ENCODE peak calls at places on chromosomes 7 and 10, in eight cellular contexts. D, F, N, Z, Y, K, T and Q are unnamed samples.

GRCh38 chr7:121605297-121605640 is 209.2 kb upstream of the FAM3C start:
- DNase-seq in D (peak; percentile 9), F (peak; percentile 14), Z (no peak), K (no peak), N (peak; percentile 32), T (no peak), Y (no peak), Q (no peak)

GRCh38 chr10:121522841-121523240 is 75.4 kb downstream of the FGFR2 start:
- DNase-seq in F (no peak), Y (no peak), D (no peak), N (no peak), T (no peak), K (no peak), Z (no peak), Q (no peak)

GRCh38 chr10:26805567-26806245 is 55.1 kb downstream of the ABI1 start:
- DNase-seq in K (no peak), Y (no peak), T (no peak), Z (no peak), N (peak; percentile 43), F (peak; percentile 49), D (no peak), Q (no peak)

GRCh38 chr7:130695840-130696239 is 9.5 kb upstream of the TSGA13 start:
- DNase-seq in N (peak; percentile 56), Z (peak; percentile 58), F (peak; percentile 66), Y (no peak), T (peak; percentile 54), K (no peak), D (no peak), Q (no peak)

GRCh38 chr7:39709768-39710291 is 86.5 kb downstream of the RALA start:
- DNase-seq in D (no peak), F (peak; percentile 33), N (no peak), Y (no peak), T (no peak), K (no peak), Z (peak; percentile 21), Q (no peak)

GRCh38 chr10:73881221-73881919 is 7.0 kb upstream of the CAMK2G start:
- DNase-seq in K (no peak), Z (no peak), T (no peak), F (peak; percentile 65), N (no peak), D (no peak), Y (no peak), Q (no peak)

GRCh38 chr10:43377393-43377883 is 6.0 kb downstream of the FXYD4 start:
- DNase-seq in K (no peak), T (no peak), F (no peak), Y (no peak), Z (peak; percentile 86), D (no peak), N (no peak), Q (no peak)

GRCh38 chr7:2863461-2864066 is 19.5 kb upstream of the GNA12 start:
- DNase-seq in F (peak; percentile 99), K (peak; percentile 59), T (peak; percentile 92), N (no peak), Y (peak; percentile 42), Z (no peak), D (peak; percentile 65), Q (no peak)

GRCh38 chr7:48045205-48045765 is 9.9 kb downstream of the C7orf57 start:
- DNase-seq in N (no peak), T (no peak), D (no peak), Y (no peak), F (no peak), Z (no peak), K (no peak), Q (no peak)

GRCh38 chr7:155356323-155357105 is 58.8 kb downstream of the INSIG1 start:
- DNase-seq in T (peak; percentile 27), F (peak; percentile 52), K (no peak), N (no peak), Z (peak; percentile 67), D (no peak), Y (no peak), Q (no peak)

GRCh38 chr7:116782177-116782711 is 80.1 kb upstream of the CAPZA2 start:
- DNase-seq in N (no peak), D (peak; percentile 18), F (no peak), Y (no peak), Z (peak; percentile 59), K (no peak), T (no peak), Q (no peak)

GRCh38 chr10:110337906-110338305 is 33.2 kb upstream of the SMNDC1 start:
- DNase-seq in D (no peak), K (no peak), F (peak; percentile 62), T (no peak), N (no peak), Z (no peak), Y (no peak), Q (no peak)

GRCh38 chr10:30931094-30931493 is 100.6 kb downstream of the ZNF438 start:
- DNase-seq in D (no peak), N (no peak), F (no peak), Z (no peak), K (no peak), T (no peak), Y (no peak), Q (no peak)

GRCh38 chr7:140049339-140050024 is 13.3 kb downstream of the PARP12 start:
- DNase-seq in T (no peak), D (no peak), N (no peak), F (no peak), Z (no peak), K (no peak), Y (no peak), Q (no peak)

GRCh38 chr10:13949844-13950542 is 363.2 kb downstream of the PRPF18 start:
- DNase-seq in D (peak; percentile 95), Y (no peak), K (no peak), F (peak; percentile 90), Z (no peak), T (no peak), N (no peak), Q (no peak)

GRCh38 chr10:60291354-60291930 is 98.2 kb downstream of the ANK3 start:
- DNase-seq in T (no peak), Z (no peak), N (no peak), Y (no peak), K (no peak), F (no peak), D (no peak), Q (no peak)

GRCh38 chr7:42790196-42790595 is 121.7 kb downstream of the C7orf25 start:
- DNase-seq in N (no peak), D (no peak), T (no peak), Y (no peak), F (peak; percentile 43), Z (no peak), K (no peak), Q (no peak)

GRCh38 chr10:122374859-122375721 is 582 bp downstream of the PLEKHA1 start:
- DNase-seq in N (peak; percentile 85), D (peak; percentile 18), Y (peak; percentile 55), Z (peak; percentile 71), T (peak; percentile 17), F (peak; percentile 60), K (no peak), Q (peak; percentile 82)

GRCh38 chr10:47020491-47020890 is 109.3 kb downstream of the PTPN20 start:
- DNase-seq in D (no peak), K (no peak), Y (no peak), N (no peak), F (peak; percentile 68), T (no peak), Z (no peak), Q (no peak)

GRCh38 chr10:29243750-29244149 is 45.1 kb upstream of the LYZL1 start:
- DNase-seq in Y (no peak), N (no peak), D (no peak), F (peak; percentile 28), K (no peak), T (no peak), Z (peak; percentile 42), Q (no peak)

GRCh38 chr7:135684134-135684533 is 21.8 kb downstream of the STMP1 start:
- DNase-seq in K (no peak), D (peak; percentile 35), T (no peak), Z (no peak), N (no peak), Y (no peak), F (peak; percentile 70), Q (no peak)

GRCh38 chr7:38147005-38147404 is 31.0 kb upstream of the STARD3NL start:
- DNase-seq in N (no peak), T (no peak), F (no peak), Z (no peak), D (no peak), Y (no peak), K (no peak), Q (no peak)

GRCh38 chr7:101557421-101557820 is 71.7 kb downstream of the MYL10 start:
- DNase-seq in K (no peak), T (no peak), F (no peak), Y (no peak), D (no peak), N (no peak), Z (no peak), Q (no peak)

GRCh38 chr7:36348256-36348655 is 41.4 kb upstream of the ANLN start:
- DNase-seq in N (no peak), T (no peak), Z (no peak), K (no peak), D (no peak), F (no peak), Y (no peak), Q (no peak)

GRCh38 chr7:78197447-78197846 is 398.9 kb downstream of the PHTF2 start:
- DNase-seq in T (no peak), Y (no peak), N (no peak), D (no peak), K (no peak), F (peak; percentile 66), Z (no peak), Q (no peak)

GRCh38 chr7:102305414-102306268 is 19.0 kb downstream of the SH2B2 start:
- DNase-seq in N (peak; percentile 67), K (no peak), Y (no peak), F (no peak), D (no peak), Z (no peak), T (no peak), Q (no peak)

GRCh38 chr7:135690566-135690965 is 28.3 kb downstream of the STMP1 start:
- DNase-seq in K (no peak), F (peak; percentile 80), D (peak; percentile 24), Z (no peak), Y (no peak), T (no peak), N (no peak), Q (no peak)

GRCh38 chr10:120715214-120715613 is 135.9 kb upstream of the WDR11 start:
- DNase-seq in D (no peak), K (no peak), N (no peak), F (no peak), Z (no peak), Y (no peak), T (no peak), Q (no peak)

GRCh38 chr10:29736325-29737208 is 101.8 kb upstream of the SVIL start:
- DNase-seq in T (no peak), Y (peak; percentile 12), K (no peak), D (peak; percentile 37), F (peak; percentile 62), N (no peak), Z (peak; percentile 93), Q (no peak)

GRCh38 chr10:100340948-100341847 is 5.8 kb upstream of the SCD start:
- DNase-seq in Z (no peak), F (no peak), K (no peak), Y (no peak), T (no peak), D (no peak), N (no peak), Q (no peak)

GRCh38 chr7:139699640-139700504 is 77.9 kb downstream of the HIPK2 start:
- DNase-seq in Z (peak; percentile 58), K (no peak), N (no peak), D (no peak), T (no peak), F (no peak), Y (no peak), Q (no peak)

GRCh38 chr7:44216019-44216418 is 15.2 kb downstream of the YKT6 start:
- DNase-seq in F (no peak), Z (no peak), Y (no peak), K (no peak), T (no peak), N (no peak), D (no peak), Q (no peak)

GRCh38 chr10:35652824-35653223 is 10.7 kb upstream of the FZD8 start:
- DNase-seq in F (no peak), T (no peak), D (no peak), N (no peak), Y (no peak), K (no peak), Z (no peak), Q (no peak)

GRCh38 chr7:46383605-46384004 is 462.5 kb upstream of the IGFBP3 start:
- DNase-seq in K (no peak), D (no peak), F (peak; percentile 78), Y (no peak), T (no peak), Z (no peak), N (no peak), Q (no peak)